ENCODE peak calls at places on chromosomes 4 and X, in five cellular contexts. T is retinal pigment epithelial cell, W is coronary artery, E is HCT116, C is MM.1S. A is an unnamed sample.

GRCh38 chrX:119230850-119231249 is 5.2 kb upstream of the PGRMC1 start:
- DNase-seq in T (no peak), W (no peak), E (no peak), C (no peak), A (no peak)

GRCh38 chrX:42462917-42463316 is 315.0 kb downstream of the PPP1R2C start:
- DNase-seq in T (no peak), W (no peak), E (no peak), C (no peak), A (no peak)

GRCh38 chr4:83180469-83180968 is 66.0 kb upstream of the PLAC8 start:
- DNase-seq in T (no peak), W (no peak), E (no peak), C (no peak), A (no peak)

GRCh38 chr4:140268441-140268840 is 105.0 kb upstream of the SCOC start:
- DNase-seq in T (no peak), W (no peak), E (no peak), C (no peak), A (no peak)

GRCh38 chr4:185128272-185129119 is 14.6 kb upstream of the SLC25A4 start:
- DNase-seq in T (no peak), W (no peak), E (no peak), C (no peak), A (no peak)

GRCh38 chrX:15269618-15270521 is at the start of gene ASB9:
- DNase-seq in T (no peak), W (no peak), E (peak; percentile 39), C (no peak), A (peak; percentile 86)

GRCh38 chr4:8222609-8223391 is 23.7 kb downstream of the SH3TC1 start:
- DNase-seq in T (no peak), W (no peak), E (no peak), C (no peak), A (no peak)

GRCh38 chr4:184348311-184349233 is 125.8 kb downstream of the IRF2 start:
- DNase-seq in T (peak; percentile 48), W (no peak), E (no peak), C (no peak), A (no peak)

GRCh38 chrX:108415891-108416290 is 22.3 kb downstream of the COL4A6 start:
- DNase-seq in T (no peak), W (no peak), E (no peak), C (no peak), A (no peak)

GRCh38 chr4:145882594-145882993 is 56.0 kb downstream of the ZNF827 start:
- DNase-seq in T (no peak), W (no peak), E (no peak), C (no peak), A (no peak)

GRCh38 chrX:37553476-37553875 is 18.0 kb upstream of the LANCL3 start:
- DNase-seq in T (no peak), W (no peak), E (no peak), C (no peak), A (no peak)

GRCh38 chr4:73518340-73518739 is 36.8 kb downstream of the AFM start:
- DNase-seq in T (no peak), W (no peak), E (no peak), C (no peak), A (no peak)

GRCh38 chr4:133450813-133451212 is 301.7 kb downstream of the PCDH10 start:
- DNase-seq in T (no peak), W (no peak), E (no peak), C (no peak), A (no peak)

GRCh38 chr4:88599298-88599697 is 7.0 kb downstream of the HERC3 start:
- DNase-seq in T (no peak), W (no peak), E (no peak), C (no peak), A (no peak)

GRCh38 chrX:51158261-51158660 is 174.4 kb upstream of the NUDT10 start:
- DNase-seq in T (no peak), W (no peak), E (no peak), C (no peak), A (no peak)

GRCh38 chrX:150162141-150162540 is 201.0 kb upstream of the MAMLD1 start:
- DNase-seq in T (no peak), W (no peak), E (peak; percentile 27), C (no peak), A (no peak)

GRCh38 chrX:132165651-132166050 is 37.8 kb upstream of the FRMD7 start:
- DNase-seq in T (no peak), W (no peak), E (no peak), C (no peak), A (no peak)

GRCh38 chr4:108029731-108030130 is 40.0 kb downstream of the HADH start:
- DNase-seq in T (no peak), W (no peak), E (no peak), C (no peak), A (no peak)

GRCh38 chr4:146073517-146073916 is 102.0 kb upstream of the LSM6 start:
- DNase-seq in T (no peak), W (no peak), E (no peak), C (no peak), A (no peak)

GRCh38 chr4:152862608-152863007 is 73.5 kb upstream of the FHDC1 start:
- DNase-seq in T (no peak), W (no peak), E (no peak), C (no peak), A (no peak)

GRCh38 chr4:38385286-38386010 is 278.6 kb upstream of the KLF3 start:
- DNase-seq in T (no peak), W (no peak), E (no peak), C (no peak), A (peak; percentile 87)

GRCh38 chrX:63350551-63350950 is 581 bp downstream of the SPIN4 start:
- DNase-seq in T (no peak), W (no peak), E (no peak), C (peak; percentile 13), A (no peak)

GRCh38 chr4:7811536-7812190 is 128.0 kb downstream of the AFAP1 start:
- DNase-seq in T (no peak), W (peak; percentile 78), E (no peak), C (no peak), A (no peak)

GRCh38 chr4:188435381-188435780 is 296.1 kb downstream of the TRIML1 start:
- DNase-seq in T (no peak), W (no peak), E (no peak), C (no peak), A (no peak)

GRCh38 chrX:146863566-146863965 is 49.0 kb upstream of the CXorf51A start:
- DNase-seq in T (no peak), W (no peak), E (no peak), C (no peak), A (no peak)

GRCh38 chr4:121192013-121192412 is 27.9 kb upstream of the TNIP3 start:
- DNase-seq in T (no peak), W (no peak), E (no peak), C (no peak), A (no peak)

GRCh38 chr4:98780111-98780549 is 121.7 kb upstream of the TSPAN5 start:
- DNase-seq in T (no peak), W (no peak), E (no peak), C (no peak), A (no peak)

GRCh38 chr4:11223261-11223660 is 205.4 kb downstream of the HS3ST1 start:
- DNase-seq in T (no peak), W (no peak), E (no peak), C (no peak), A (no peak)

GRCh38 chr4:139030614-139031235 is 15.1 kb downstream of the NOCT start:
- DNase-seq in T (peak; percentile 46), W (no peak), E (peak; percentile 61), C (peak; percentile 79), A (no peak)

GRCh38 chr4:3384771-3385701 is 56.7 kb upstream of the HGFAC start:
- DNase-seq in T (no peak), W (peak; percentile 72), E (no peak), C (no peak), A (no peak)

GRCh38 chrX:151458824-151459223 is 61.8 kb downstream of the VMA21 start:
- DNase-seq in T (peak; percentile 48), W (no peak), E (no peak), C (no peak), A (no peak)

GRCh38 chr4:124409044-124409443 is 303.5 kb downstream of the ANKRD50 start:
- DNase-seq in T (no peak), W (no peak), E (no peak), C (no peak), A (no peak)

GRCh38 chrX:154804957-154805695 is at the start of gene MPP1:
- DNase-seq in T (no peak), W (peak; percentile 80), E (peak; percentile 32), C (peak; percentile 66), A (no peak)

GRCh38 chrX:130330706-130331105 is 9.0 kb upstream of the SLC25A14 start:
- DNase-seq in T (peak; percentile 1), W (no peak), E (peak; percentile 64), C (peak; percentile 85), A (no peak)

GRCh38 chr4:173301518-173302201 is 32.5 kb downstream of the HMGB2 start:
- DNase-seq in T (no peak), W (no peak), E (peak; percentile 3), C (peak; percentile 55), A (no peak)

GRCh38 chr4:162461952-162462351 is 298.2 kb upstream of the FSTL5 start:
- DNase-seq in T (no peak), W (no peak), E (peak; percentile 10), C (peak; percentile 12), A (no peak)

DNA sequence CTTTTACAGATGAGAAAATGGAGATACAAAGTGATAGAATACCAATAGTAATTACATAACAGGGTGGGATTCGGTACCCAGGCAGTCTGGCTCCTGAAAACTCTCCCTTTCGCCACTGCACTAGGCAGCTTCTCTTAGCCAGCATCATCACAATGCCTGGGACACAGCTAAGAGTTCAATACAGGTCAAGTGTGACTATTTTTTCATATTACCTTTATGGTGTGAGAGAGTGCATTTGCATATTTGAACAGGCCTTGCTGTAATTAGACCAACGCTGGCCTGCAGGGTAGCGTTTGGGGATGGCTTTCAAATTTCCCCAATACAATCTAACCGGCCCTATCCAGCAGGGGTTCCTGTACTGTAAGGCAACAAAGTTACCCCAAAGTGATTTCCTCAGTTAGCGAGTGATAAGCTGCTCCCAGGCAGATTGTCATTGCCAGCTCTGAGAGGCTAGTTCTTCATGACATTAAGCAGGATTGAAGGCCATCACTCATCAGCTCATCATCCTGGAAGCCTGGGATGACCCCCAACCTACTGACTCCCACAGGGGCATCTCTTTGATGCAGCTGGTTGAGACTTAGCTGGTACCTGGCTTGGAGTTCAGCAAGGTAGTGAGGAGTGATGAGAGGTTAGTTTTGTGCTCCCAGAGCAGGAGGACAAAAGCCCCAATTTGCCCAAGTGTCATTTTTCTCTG is 836.8 kb upstream of the LCORL start:
- DNase-seq in T (no peak), W (no peak), E (no peak), C (no peak), A (no peak)
- TF ChIP-seq CTCF in T (no peak), W (no peak), E (no peak), C (no peak), A (no peak)

GRCh38 chr4:55634417-55635128 is 1.5 kb downstream of the NMU start:
- DNase-seq in T (no peak), W (no peak), E (no peak), C (no peak), A (no peak)
- H3K4me3 ChIP-seq in T (peak overlapping the region; percentile 57), W (no peak overlapping the region), E (peak overlapping the region; percentile 77), C (no peak overlapping the region), A (no peak overlapping the region)

GRCh38 chrX:10769165-10769564 is 148.8 kb upstream of the MID1 start:
- DNase-seq in T (no peak), W (no peak), E (peak; percentile 2), C (peak; percentile 32), A (no peak)
- TF ChIP-seq CTCF in T (peak; percentile 53), W (no peak), E (peak; percentile 44), C (peak; percentile 50), A (peak; percentile 57)

GRCh38 chr4:39458505-39459300 is at the start of the genes LIAS and RPL9:
- DNase-seq in T (peak; percentile 99), W (peak; percentile 96), E (peak; percentile 99), C (peak; percentile 99), A (peak; percentile 94)
- H3K4me3 ChIP-seq in T (peak within 1 kb of the TSS; percentile 98), W (peak within 1 kb of the TSS; percentile 89), E (peak within 1 kb of the TSS; percentile 97), C (peak within 1 kb of the TSS; percentile 90), A (peak within 1 kb of the TSS; percentile 100)

A was measured in epithelial cell of proximal tubule.